ENCODE peak calls at places on chromosomes 2 and 18, in four cellular contexts. O is PC-3, G is ELR, A is fibroblast of lung. D is an unnamed sample.

GRCh38 chr2:114935031-114935430 is 492.6 kb downstream of the DPP10 start:
- DNase-seq in O (no peak), G (no peak), A (no peak), D (no peak)

GRCh38 chr2:12046641-12047040 is 300.2 kb downstream of the LPIN1 start:
- DNase-seq in O (peak; percentile 76), G (peak; percentile 75), A (peak; percentile 28), D (no peak)

GRCh38 chr18:55376387-55376786 is 211.6 kb downstream of the TCF4 start:
- DNase-seq in O (no peak), G (no peak), A (no peak), D (no peak)

GRCh38 chr2:189258604-189259003 is 79.0 kb upstream of the COL5A2 start:
- DNase-seq in O (no peak), G (no peak), A (no peak), D (no peak)

GRCh38 chr2:240465765-240466578 is 30.5 kb downstream of the GPC1 start:
- DNase-seq in O (no peak), G (no peak), A (no peak), D (no peak)

GRCh38 chr2:155010925-155011324 is 312.4 kb downstream of the KCNJ3 start:
- DNase-seq in O (no peak), G (no peak), A (no peak), D (no peak)

GRCh38 chr2:41989503-41990180 is 58.2 kb upstream of the PKDCC start:
- DNase-seq in O (no peak), G (no peak), A (no peak), D (no peak)

GRCh38 chr2:172734711-172735645 is 667 bp upstream of the RAPGEF4 start:
- DNase-seq in O (no peak), G (no peak), A (peak; percentile 23), D (no peak)

GRCh38 chr2:40734797-40735196 is 282.9 kb upstream of the SLC8A1 start:
- DNase-seq in O (peak; percentile 70), G (peak; percentile 94), A (peak; percentile 14), D (no peak)

GRCh38 chr18:49814147-49814499 is 790 bp upstream of the ACAA2 start:
- DNase-seq in O (peak; percentile 16), G (peak; percentile 72), A (peak; percentile 72), D (peak; percentile 76)

GRCh38 chr18:55878224-55878623 is 290.2 kb upstream of the TCF4 start:
- DNase-seq in O (no peak), G (no peak), A (no peak), D (no peak)

GRCh38 chr2:144607899-144608477 is 88.1 kb upstream of the ZEB2 start:
- DNase-seq in O (no peak), G (no peak), A (peak; percentile 63), D (no peak)

GRCh38 chr2:226451486-226451885 is 348.1 kb downstream of the IRS1 start:
- DNase-seq in O (no peak), G (no peak), A (no peak), D (no peak)

GRCh38 chr18:45802814-45803492 is 22.5 kb upstream of the SIGLEC15 start:
- DNase-seq in O (peak; percentile 87), G (peak; percentile 98), A (peak; percentile 98), D (peak; percentile 94)

GRCh38 chr2:172968061-172968469 is 107.6 kb upstream of the MAP3K20 start:
- DNase-seq in O (peak; percentile 80), G (peak; percentile 82), A (peak; percentile 97), D (peak; percentile 98)

GRCh38 chr18:63997606-63998005 is 27.7 kb downstream of the SERPINB8 start:
- DNase-seq in O (no peak), G (peak; percentile 19), A (no peak), D (no peak)